ENCODE peak calls at places on chromosomes 6 and 20, in eight cellular contexts. K, X, J, O, Z, I, U and L are unnamed samples.

GRCh38 chr6:106800379-106800778 is 171.0 kb downstream of the QRSL1 start:
- ATAC-seq in K (no peak), X (no peak), J (no peak), O (no peak), Z (no peak), I (no peak), U (no peak), L (no peak)

GRCh38 chr6:153994004-153994403 is 45.0 kb upstream of the OPRM1 start:
- ATAC-seq in K (no peak), X (no peak), J (no peak), O (no peak), Z (no peak), I (no peak), U (no peak), L (no peak)

GRCh38 chr6:16174368-16175078 is 45.6 kb downstream of the MYLIP start:
- ATAC-seq in K (no peak), X (no peak), J (peak; percentile 68), O (no peak), Z (no peak), I (no peak), U (no peak), L (no peak)

GRCh38 chr20:24406761-24407550 is 62.5 kb upstream of the SYNDIG1 start:
- ATAC-seq in K (no peak), X (no peak), J (no peak), O (peak; percentile 36), Z (no peak), I (no peak), U (no peak), L (no peak)

GRCh38 chr6:104607501-104607900 is 252.2 kb downstream of the HACE1 start:
- ATAC-seq in K (no peak), X (no peak), J (no peak), O (no peak), Z (no peak), I (no peak), U (no peak), L (no peak)

GRCh38 chr6:130843575-130844320 is 16.5 kb downstream of the SMLR1 start:
- ATAC-seq in K (peak; percentile 90), X (no peak), J (peak; percentile 84), O (peak; percentile 79), Z (peak; percentile 86), I (peak; percentile 77), U (peak; percentile 85), L (no peak)

GRCh38 chr20:47786763-47787107 is 1.5 kb upstream of the SULF2 start:
- ATAC-seq in K (peak; percentile 25), X (no peak), J (peak; percentile 2), O (no peak), Z (peak; percentile 38), I (peak; percentile 17), U (no peak), L (no peak)

GRCh38 chr20:44131704-44132103 is 55.3 kb downstream of the JPH2 start:
- ATAC-seq in K (no peak), X (no peak), J (no peak), O (no peak), Z (no peak), I (no peak), U (no peak), L (no peak)

GRCh38 chr20:47964174-47964573 is 178.9 kb upstream of the SULF2 start:
- ATAC-seq in K (no peak), X (no peak), J (peak; percentile 48), O (no peak), Z (no peak), I (no peak), U (no peak), L (no peak)

GRCh38 chr20:53077373-53078205 is 105.4 kb downstream of the TSHZ2 start:
- ATAC-seq in K (no peak), X (no peak), J (no peak), O (peak; percentile 85), Z (peak; percentile 21), I (no peak), U (no peak), L (peak; percentile 87)

GRCh38 chr6:144316866-144317204 is 31.7 kb downstream of the UTRN start:
- ATAC-seq in K (no peak), X (no peak), J (no peak), O (no peak), Z (peak; percentile 38), I (no peak), U (no peak), L (no peak)

GRCh38 chr6:133959667-133960368 is 6.8 kb downstream of the TBPL1 start:
- ATAC-seq in K (no peak), X (no peak), J (no peak), O (no peak), Z (no peak), I (no peak), U (peak; percentile 2), L (no peak)

GRCh38 chr6:163651910-163652309 is 237.4 kb downstream of the QKI start:
- ATAC-seq in K (no peak), X (no peak), J (no peak), O (peak; percentile 16), Z (no peak), I (no peak), U (no peak), L (peak; percentile 89)

GRCh38 chr6:431986-432385 is 40.4 kb downstream of the IRF4 start:
- ATAC-seq in K (no peak), X (no peak), J (no peak), O (no peak), Z (no peak), I (no peak), U (no peak), L (no peak)

GRCh38 chr6:43724914-43725642 is 37.5 kb upstream of the MRPS18A start:
- ATAC-seq in K (peak; percentile 68), X (peak; percentile 95), J (no peak), O (peak; percentile 75), Z (peak; percentile 91), I (no peak), U (peak; percentile 92), L (peak; percentile 91)

GRCh38 chr6:52724041-52724405 is 39.3 kb downstream of the GSTA2 start:
- ATAC-seq in K (no peak), X (no peak), J (no peak), O (no peak), Z (no peak), I (no peak), U (no peak), L (peak; percentile 63)

GRCh38 chr6:38215651-38216319 is 396.3 kb downstream of the ZFAND3 start:
- ATAC-seq in K (no peak), X (no peak), J (no peak), O (no peak), Z (no peak), I (no peak), U (no peak), L (no peak)

DNA sequence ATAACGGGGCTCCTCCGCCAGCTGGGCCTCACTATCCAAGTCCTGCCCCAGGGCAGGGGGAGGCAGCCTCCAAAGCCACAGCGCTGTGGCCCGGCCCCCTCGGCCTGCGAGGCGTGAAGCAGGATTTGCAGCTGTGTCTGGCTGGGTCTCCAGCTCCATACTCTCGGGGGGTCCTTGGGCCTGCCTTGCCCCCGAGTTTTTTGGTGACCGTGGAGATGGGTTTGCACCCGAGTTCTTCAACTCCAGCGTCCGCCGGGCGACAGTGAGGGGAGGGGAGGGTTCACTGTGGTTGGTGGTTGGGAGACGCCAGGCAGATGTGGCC is 54.9 kb upstream of the CHRNA4 start:
- ATAC-seq in K (no peak), X (no peak), J (no peak), O (no peak), Z (no peak), I (no peak), U (no peak), L (no peak)
- H3K27ac ChIP-seq in K (no peak overlapping the region), X (no peak overlapping the region), J (no peak overlapping the region), O (no peak overlapping the region), Z (no peak overlapping the region), I (no peak overlapping the region), U (no peak overlapping the region), L (no peak overlapping the region)

GRCh38 chr20:50540620-50541605 is 30.7 kb downstream of the PTPN1 start:
- ATAC-seq in K (peak; percentile 88), X (peak; percentile 87), J (no peak), O (no peak), Z (peak; percentile 18), I (peak; percentile 90), U (peak; percentile 50), L (peak; percentile 78)
- TF ChIP-seq POLR2AphosphoS5 in K (peak; percentile 61), X (peak; percentile 63), J (no peak), O (no peak), Z (no peak), I (peak; percentile 33), U (no peak), L (peak; percentile 68)

DNA sequence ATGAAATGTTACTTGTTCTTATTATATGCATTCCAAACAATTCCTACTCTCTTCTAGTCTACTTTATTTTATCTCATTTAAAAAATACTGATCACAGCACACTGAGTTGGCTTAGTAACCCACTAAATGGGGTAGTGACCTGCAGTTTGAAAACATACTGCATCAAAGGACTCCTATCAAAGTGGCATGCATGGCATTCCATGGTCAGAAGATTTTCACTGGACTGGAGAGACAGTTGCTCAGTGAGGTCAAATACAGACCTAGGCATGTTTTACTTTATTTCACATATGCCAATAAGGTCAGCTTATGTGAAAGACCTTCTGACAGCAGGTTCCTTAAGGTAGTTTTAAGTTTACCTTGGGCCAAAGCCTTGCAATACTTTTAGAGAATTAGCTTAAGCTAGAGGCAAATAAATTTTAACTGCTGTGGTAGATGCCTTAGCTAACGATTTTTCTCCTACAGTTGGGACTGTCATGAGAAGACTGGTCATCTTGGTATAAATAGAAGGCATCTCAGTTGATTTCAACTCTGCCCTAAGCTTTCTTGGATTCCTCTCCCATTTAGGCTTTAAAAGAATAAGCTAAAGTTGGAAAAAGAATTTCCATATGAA is 35.1 kb downstream of the TPD52L1 start:
- ATAC-seq in K (no peak), X (no peak), J (no peak), O (no peak), Z (no peak), I (no peak), U (no peak), L (no peak)
- H3K27ac ChIP-seq in K (no peak overlapping the region), X (no peak overlapping the region), J (no peak overlapping the region), O (no peak overlapping the region), Z (no peak overlapping the region), I (no peak overlapping the region), U (peak overlapping the region; percentile 9), L (no peak overlapping the region)

GRCh38 chr6:138667408-138667807 is 106.2 kb upstream of the CCDC28A start:
- ATAC-seq in K (no peak), X (no peak), J (no peak), O (no peak), Z (no peak), I (no peak), U (no peak), L (no peak)
- TF ChIP-seq POLR2AphosphoS5 in K (no peak), X (no peak), J (no peak), O (no peak), Z (no peak), I (no peak), U (no peak), L (no peak)

DNA sequence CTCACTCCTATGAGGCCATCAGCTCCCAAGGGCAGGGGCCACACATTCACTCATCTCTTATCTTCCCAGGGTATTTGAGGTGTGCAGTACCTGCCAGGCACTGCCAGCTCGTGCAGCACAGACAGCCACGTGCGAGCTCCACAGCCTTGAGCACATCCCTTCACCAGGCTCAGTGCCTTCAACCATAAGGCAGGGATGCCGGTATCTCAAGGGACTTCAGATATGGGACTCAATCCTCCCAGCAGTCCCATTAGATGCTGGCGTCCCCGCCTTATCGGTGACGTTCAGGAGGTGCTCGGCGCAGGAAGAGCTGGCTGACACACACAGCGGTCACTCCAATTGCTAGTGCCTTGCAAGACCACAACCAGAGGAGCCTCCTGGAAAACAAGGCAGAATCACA is 47.0 kb downstream of the EZR start:
- ATAC-seq in K (no peak), X (no peak), J (no peak), O (no peak), Z (no peak), I (no peak), U (no peak), L (no peak)
- H3K27ac ChIP-seq in K (peak overlapping the region; percentile 57), X (no peak overlapping the region), J (peak overlapping the region; percentile 59), O (no peak overlapping the region), Z (no peak overlapping the region), I (no peak overlapping the region), U (no peak overlapping the region), L (no peak overlapping the region)